ENCODE peak calls at places on chromosomes 3 and 15, in nine cellular contexts. V is fibroblast of mammary gland; H is T follicular helper cell; B is GM06990; A is breast epithelium; O is CD8-positive, alpha-beta T cell; P is HFF-Myc; L is CD8-positive, alpha-beta memory T cell; X is GM20000. I is an unnamed sample.

GRCh38 chr15:26866298-26867198 is at the start of gene GABRA5:
- DNase-seq in L (no peak), P (no peak), O (no peak), A (no peak), B (no peak), V (no peak), X (no peak), H (no peak), I (peak)

GRCh38 chr3:109900774-109901173 is 563.4 kb upstream of the DPPA4 start:
- DNase-seq in P (no peak), O (no peak), L (no peak), B (no peak), A (no peak), V (no peak), H (no peak), X (no peak), I (no peak)

GRCh38 chr3:193775421-193776077 is 182.5 kb downstream of the OPA1 start:
- DNase-seq in B (no peak), V (no peak), A (no peak), H (no peak), L (no peak), P (no peak), O (no peak), X (no peak), I (no peak)

GRCh38 chr3:16243706-16244490 is 20.8 kb downstream of the DPH3 start:
- DNase-seq in X (no peak), V (peak), P (no peak), L (no peak), O (no peak), H (no peak), B (no peak), A (no peak), I (peak)

GRCh38 chr15:51104512-51104911 is 9.8 kb upstream of the TNFAIP8L3 start:
- DNase-seq in V (peak), O (no peak), H (no peak), A (no peak), P (no peak), L (no peak), X (no peak), B (no peak), I (peak)

GRCh38 chr15:39281094-39281493 is 299.8 kb upstream of the THBS1 start:
- DNase-seq in H (no peak), X (no peak), O (no peak), V (no peak), P (no peak), L (no peak), B (no peak), A (no peak), I (peak)

GRCh38 chr3:19342428-19342827 is 194.1 kb downstream of the KCNH8 start:
- DNase-seq in P (no peak), V (no peak), X (no peak), H (no peak), B (no peak), O (no peak), L (no peak), A (no peak), I (no peak)

GRCh38 chr3:188801393-188801792 is 370.4 kb upstream of the TPRG1 start:
- DNase-seq in A (no peak), V (no peak), B (no peak), H (no peak), L (no peak), X (no peak), O (no peak), P (no peak), I (no peak)

GRCh38 chr15:50059883-50060282 is 59.1 kb downstream of the ATP8B4 start:
- DNase-seq in A (no peak), B (no peak), V (no peak), O (no peak), H (no peak), P (no peak), X (no peak), L (no peak), I (peak)

GRCh38 chr15:86735244-86736040 is 655.8 kb downstream of the AGBL1 start:
- DNase-seq in P (no peak), X (no peak), V (no peak), L (no peak), H (no peak), O (no peak), B (no peak), A (no peak), I (no peak)

GRCh38 chr15:64993290-64993689 is 3.6 kb upstream of the SPG21 start:
- DNase-seq in H (no peak), O (no peak), X (no peak), A (no peak), P (no peak), V (no peak), L (no peak), B (no peak), I (no peak)

GRCh38 chr3:62065985-62066693 is 307.2 kb downstream of the FEZF2 start:
- DNase-seq in X (no peak), L (no peak), B (no peak), H (no peak), V (peak), A (no peak), O (no peak), P (peak), I (peak)